ENCODE peak calls at places on chromosomes 3 and 15, in nine cellular contexts. One of them, this sample, is unnamed.

GRCh38 chr3:40714771-40715170 is 190.0 kb downstream of the ZNF621 start:
- DNase-seq in Calu3: no peak
- DNase-seq in hepatocyte: no peak
- DNase-seq in progenitor cell of endocrine pancreas: no peak
- DNase-seq in Peyer's patch: no peak
- DNase-seq in stomach: no peak
- DNase-seq in tibial artery: no peak
- DNase-seq in CD4-positive, alpha-beta T cell: no peak
- DNase-seq in mammary epithelial cell: peak; percentile 60
- DNase-seq in this sample: no peak

GRCh38 chr3:8220291-8220690 is 281.3 kb upstream of the LMCD1 start:
- DNase-seq in Calu3: no peak
- DNase-seq in hepatocyte: no peak
- DNase-seq in progenitor cell of endocrine pancreas: no peak
- DNase-seq in Peyer's patch: no peak
- DNase-seq in stomach: no peak
- DNase-seq in tibial artery: no peak
- DNase-seq in CD4-positive, alpha-beta T cell: no peak
- DNase-seq in mammary epithelial cell: no peak
- DNase-seq in this sample: no peak

GRCh38 chr3:115160295-115160694 is 13.2 kb upstream of the ZBTB20 start:
- DNase-seq in Calu3: no peak
- DNase-seq in hepatocyte: no peak
- DNase-seq in progenitor cell of endocrine pancreas: no peak
- DNase-seq in Peyer's patch: no peak
- DNase-seq in stomach: no peak
- DNase-seq in tibial artery: no peak
- DNase-seq in CD4-positive, alpha-beta T cell: no peak
- DNase-seq in mammary epithelial cell: no peak
- DNase-seq in this sample: no peak

GRCh38 chr15:45134682-45135604 is 5.1 kb downstream of the DUOX1 start:
- DNase-seq in Calu3: peak; percentile 46
- DNase-seq in hepatocyte: peak; percentile 58
- DNase-seq in progenitor cell of endocrine pancreas: peak; percentile 34
- DNase-seq in Peyer's patch: no peak
- DNase-seq in stomach: peak; percentile 57
- DNase-seq in tibial artery: no peak
- DNase-seq in CD4-positive, alpha-beta T cell: no peak
- DNase-seq in mammary epithelial cell: no peak
- DNase-seq in this sample: no peak

GRCh38 chr15:66966256-66966655 is 99.1 kb upstream of the SMAD3 start:
- DNase-seq in Calu3: no peak
- DNase-seq in hepatocyte: no peak
- DNase-seq in progenitor cell of endocrine pancreas: no peak
- DNase-seq in Peyer's patch: no peak
- DNase-seq in stomach: no peak
- DNase-seq in tibial artery: no peak
- DNase-seq in CD4-positive, alpha-beta T cell: no peak
- DNase-seq in mammary epithelial cell: no peak
- DNase-seq in this sample: no peak

GRCh38 chr3:61371123-61371522 is 119.9 kb upstream of the FHIT start:
- DNase-seq in Calu3: no peak
- DNase-seq in hepatocyte: peak; percentile 15
- DNase-seq in progenitor cell of endocrine pancreas: no peak
- DNase-seq in Peyer's patch: no peak
- DNase-seq in stomach: no peak
- DNase-seq in tibial artery: no peak
- DNase-seq in CD4-positive, alpha-beta T cell: no peak
- DNase-seq in mammary epithelial cell: no peak
- DNase-seq in this sample: no peak

GRCh38 chr15:75027551-75027950 is 4.2 kb downstream of the PPCDC start:
- DNase-seq in Calu3: no peak
- DNase-seq in hepatocyte: no peak
- DNase-seq in progenitor cell of endocrine pancreas: no peak
- DNase-seq in Peyer's patch: no peak
- DNase-seq in stomach: peak; percentile 28
- DNase-seq in tibial artery: no peak
- DNase-seq in CD4-positive, alpha-beta T cell: no peak
- DNase-seq in mammary epithelial cell: no peak
- DNase-seq in this sample: no peak

GRCh38 chr15:87570186-87570585 is 686.4 kb downstream of the NTRK3 start:
- DNase-seq in Calu3: no peak
- DNase-seq in hepatocyte: no peak
- DNase-seq in progenitor cell of endocrine pancreas: no peak
- DNase-seq in Peyer's patch: no peak
- DNase-seq in stomach: no peak
- DNase-seq in tibial artery: no peak
- DNase-seq in CD4-positive, alpha-beta T cell: no peak
- DNase-seq in mammary epithelial cell: no peak
- DNase-seq in this sample: no peak

GRCh38 chr3:141108002-141108401 is 56.9 kb downstream of the SPSB4 start:
- DNase-seq in Calu3: no peak
- DNase-seq in hepatocyte: no peak
- DNase-seq in progenitor cell of endocrine pancreas: no peak
- DNase-seq in Peyer's patch: no peak
- DNase-seq in stomach: no peak
- DNase-seq in tibial artery: no peak
- DNase-seq in CD4-positive, alpha-beta T cell: peak; percentile 6
- DNase-seq in mammary epithelial cell: no peak
- DNase-seq in this sample: no peak

GRCh38 chr15:44207643-44208042 is 12.6 kb upstream of the FRMD5 start:
- DNase-seq in Calu3: no peak
- DNase-seq in hepatocyte: no peak
- DNase-seq in progenitor cell of endocrine pancreas: no peak
- DNase-seq in Peyer's patch: no peak
- DNase-seq in stomach: no peak
- DNase-seq in tibial artery: no peak
- DNase-seq in CD4-positive, alpha-beta T cell: no peak
- DNase-seq in mammary epithelial cell: peak; percentile 68
- DNase-seq in this sample: no peak

GRCh38 chr3:57755368-57756021 is 614 bp upstream of the SLMAP start:
- DNase-seq in Calu3: peak; percentile 46
- DNase-seq in hepatocyte: peak; percentile 71
- DNase-seq in progenitor cell of endocrine pancreas: peak; percentile 12
- DNase-seq in Peyer's patch: peak; percentile 54
- DNase-seq in stomach: peak; percentile 55
- DNase-seq in tibial artery: no peak
- DNase-seq in CD4-positive, alpha-beta T cell: peak; percentile 39
- DNase-seq in mammary epithelial cell: peak; percentile 68
- DNase-seq in this sample: no peak

GRCh38 chr3:120274739-120275167 is 10.3 kb downstream of the GPR156 start:
- DNase-seq in Calu3: no peak
- DNase-seq in hepatocyte: no peak
- DNase-seq in progenitor cell of endocrine pancreas: no peak
- DNase-seq in Peyer's patch: no peak
- DNase-seq in stomach: peak; percentile 61
- DNase-seq in tibial artery: no peak
- DNase-seq in CD4-positive, alpha-beta T cell: no peak
- DNase-seq in mammary epithelial cell: no peak
- DNase-seq in this sample: no peak

GRCh38 chr3:98504534-98504933 is 7.1 kb downstream of the OR5K2 start:
- DNase-seq in Calu3: no peak
- DNase-seq in hepatocyte: no peak
- DNase-seq in progenitor cell of endocrine pancreas: no peak
- DNase-seq in Peyer's patch: no peak
- DNase-seq in stomach: no peak
- DNase-seq in tibial artery: no peak
- DNase-seq in CD4-positive, alpha-beta T cell: no peak
- DNase-seq in mammary epithelial cell: no peak
- DNase-seq in this sample: no peak

GRCh38 chr3:59609967-59610366 is 560.1 kb upstream of the CFAP20DC start:
- DNase-seq in Calu3: no peak
- DNase-seq in hepatocyte: no peak
- DNase-seq in progenitor cell of endocrine pancreas: no peak
- DNase-seq in Peyer's patch: no peak
- DNase-seq in stomach: no peak
- DNase-seq in tibial artery: no peak
- DNase-seq in CD4-positive, alpha-beta T cell: no peak
- DNase-seq in mammary epithelial cell: no peak
- DNase-seq in this sample: no peak

GRCh38 chr3:172398484-172398883 is 49.8 kb downstream of the GHSR start:
- DNase-seq in Calu3: no peak
- DNase-seq in hepatocyte: no peak
- DNase-seq in progenitor cell of endocrine pancreas: no peak
- DNase-seq in Peyer's patch: no peak
- DNase-seq in stomach: no peak
- DNase-seq in tibial artery: no peak
- DNase-seq in CD4-positive, alpha-beta T cell: no peak
- DNase-seq in mammary epithelial cell: no peak
- DNase-seq in this sample: no peak

DNA sequence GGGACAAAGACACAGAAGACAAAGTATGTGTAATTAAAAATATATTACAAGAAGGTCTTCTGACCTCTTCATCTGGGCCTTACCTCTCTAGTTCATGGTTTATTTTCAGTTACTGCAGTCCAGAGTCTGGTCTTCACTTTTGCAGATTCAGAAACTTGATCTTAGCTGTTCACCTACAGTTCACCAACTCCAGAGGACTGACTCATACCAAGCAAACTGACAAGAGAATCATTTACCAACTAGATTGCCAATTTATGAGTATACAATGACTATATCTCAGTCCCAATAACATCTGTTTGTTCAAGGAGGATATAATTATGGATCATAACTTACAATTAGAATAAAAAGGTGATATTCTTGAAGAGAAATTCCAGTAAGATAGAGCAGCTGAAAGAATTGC is 9.0 kb downstream of the P2RY1 start:
- DNase-seq in Calu3: no peak
- DNase-seq in hepatocyte: peak; percentile 17
- DNase-seq in progenitor cell of endocrine pancreas: no peak
- DNase-seq in Peyer's patch: no peak
- DNase-seq in stomach: no peak
- DNase-seq in tibial artery: no peak
- DNase-seq in CD4-positive, alpha-beta T cell: no peak
- DNase-seq in mammary epithelial cell: no peak
- DNase-seq in this sample: no peak
- TF ChIP-seq CTCF in Calu3: no peak
- TF ChIP-seq CTCF in hepatocyte: no peak
- TF ChIP-seq CTCF in progenitor cell of endocrine pancreas: no peak
- TF ChIP-seq CTCF in Peyer's patch: no peak
- TF ChIP-seq CTCF in stomach: no peak
- TF ChIP-seq CTCF in tibial artery: no peak
- TF ChIP-seq CTCF in CD4-positive, alpha-beta T cell: no peak
- TF ChIP-seq CTCF in mammary epithelial cell: no peak
- TF ChIP-seq CTCF in this sample: no peak

GRCh38 chr3:52298147-52299098 is 10.8 kb downstream of the GLYCTK start:
- DNase-seq in Calu3: no peak
- DNase-seq in hepatocyte: peak; percentile 79
- DNase-seq in progenitor cell of endocrine pancreas: no peak
- DNase-seq in Peyer's patch: no peak
- DNase-seq in stomach: no peak
- DNase-seq in tibial artery: no peak
- DNase-seq in CD4-positive, alpha-beta T cell: no peak
- DNase-seq in mammary epithelial cell: no peak
- DNase-seq in this sample: no peak

GRCh38 chr3:52301042-52301441 is 13.4 kb downstream of the GLYCTK start:
- DNase-seq in Calu3: no peak
- DNase-seq in hepatocyte: no peak
- DNase-seq in progenitor cell of endocrine pancreas: no peak
- DNase-seq in Peyer's patch: no peak
- DNase-seq in stomach: no peak
- DNase-seq in tibial artery: no peak
- DNase-seq in CD4-positive, alpha-beta T cell: no peak
- DNase-seq in mammary epithelial cell: no peak
- DNase-seq in this sample: no peak

GRCh38 chr3:52297242-52298146 is 9.9 kb downstream of the GLYCTK start:
- DNase-seq in Calu3: no peak
- DNase-seq in hepatocyte: no peak
- DNase-seq in progenitor cell of endocrine pancreas: no peak
- DNase-seq in Peyer's patch: no peak
- DNase-seq in stomach: no peak
- DNase-seq in tibial artery: no peak
- DNase-seq in CD4-positive, alpha-beta T cell: no peak
- DNase-seq in mammary epithelial cell: no peak
- DNase-seq in this sample: no peak

GRCh38 chr3:52299247-52299657 is 11.6 kb downstream of the GLYCTK start:
- DNase-seq in Calu3: no peak
- DNase-seq in hepatocyte: no peak
- DNase-seq in progenitor cell of endocrine pancreas: no peak
- DNase-seq in Peyer's patch: no peak
- DNase-seq in stomach: no peak
- DNase-seq in tibial artery: no peak
- DNase-seq in CD4-positive, alpha-beta T cell: no peak
- DNase-seq in mammary epithelial cell: no peak
- DNase-seq in this sample: no peak

GRCh38 chr3:52299815-52300611 is 12.4 kb downstream of the GLYCTK start:
- DNase-seq in Calu3: no peak
- DNase-seq in hepatocyte: peak; percentile 84
- DNase-seq in progenitor cell of endocrine pancreas: no peak
- DNase-seq in Peyer's patch: peak; percentile 66
- DNase-seq in stomach: peak; percentile 62
- DNase-seq in tibial artery: no peak
- DNase-seq in CD4-positive, alpha-beta T cell: no peak
- DNase-seq in mammary epithelial cell: peak; percentile 29
- DNase-seq in this sample: no peak
- TF ChIP-seq CTCF in Calu3: no peak
- TF ChIP-seq CTCF in hepatocyte: peak; percentile 38
- TF ChIP-seq CTCF in progenitor cell of endocrine pancreas: peak; percentile 15
- TF ChIP-seq CTCF in Peyer's patch: peak; percentile 29
- TF ChIP-seq CTCF in stomach: peak; percentile 19
- TF ChIP-seq CTCF in tibial artery: no peak
- TF ChIP-seq CTCF in CD4-positive, alpha-beta T cell: no peak
- TF ChIP-seq CTCF in mammary epithelial cell: no peak
- TF ChIP-seq CTCF in this sample: peak; percentile 10

GRCh38 chr15:42137461-42138261 is 18.8 kb downstream of the PLA2G4F start:
- DNase-seq in Calu3: peak; percentile 13
- DNase-seq in hepatocyte: peak; percentile 69
- DNase-seq in progenitor cell of endocrine pancreas: no peak
- DNase-seq in Peyer's patch: no peak
- DNase-seq in stomach: peak; percentile 25
- DNase-seq in tibial artery: peak; percentile 34
- DNase-seq in CD4-positive, alpha-beta T cell: peak; percentile 27
- DNase-seq in mammary epithelial cell: peak; percentile 40
- DNase-seq in this sample: no peak
- TF ChIP-seq CTCF in Calu3: no peak
- TF ChIP-seq CTCF in hepatocyte: peak; percentile 60
- TF ChIP-seq CTCF in progenitor cell of endocrine pancreas: peak; percentile 54
- TF ChIP-seq CTCF in Peyer's patch: no peak
- TF ChIP-seq CTCF in stomach: peak; percentile 59
- TF ChIP-seq CTCF in tibial artery: peak; percentile 36
- TF ChIP-seq CTCF in CD4-positive, alpha-beta T cell: peak; percentile 68
- TF ChIP-seq CTCF in mammary epithelial cell: peak; percentile 53
- TF ChIP-seq CTCF in this sample: peak; percentile 70

DNA sequence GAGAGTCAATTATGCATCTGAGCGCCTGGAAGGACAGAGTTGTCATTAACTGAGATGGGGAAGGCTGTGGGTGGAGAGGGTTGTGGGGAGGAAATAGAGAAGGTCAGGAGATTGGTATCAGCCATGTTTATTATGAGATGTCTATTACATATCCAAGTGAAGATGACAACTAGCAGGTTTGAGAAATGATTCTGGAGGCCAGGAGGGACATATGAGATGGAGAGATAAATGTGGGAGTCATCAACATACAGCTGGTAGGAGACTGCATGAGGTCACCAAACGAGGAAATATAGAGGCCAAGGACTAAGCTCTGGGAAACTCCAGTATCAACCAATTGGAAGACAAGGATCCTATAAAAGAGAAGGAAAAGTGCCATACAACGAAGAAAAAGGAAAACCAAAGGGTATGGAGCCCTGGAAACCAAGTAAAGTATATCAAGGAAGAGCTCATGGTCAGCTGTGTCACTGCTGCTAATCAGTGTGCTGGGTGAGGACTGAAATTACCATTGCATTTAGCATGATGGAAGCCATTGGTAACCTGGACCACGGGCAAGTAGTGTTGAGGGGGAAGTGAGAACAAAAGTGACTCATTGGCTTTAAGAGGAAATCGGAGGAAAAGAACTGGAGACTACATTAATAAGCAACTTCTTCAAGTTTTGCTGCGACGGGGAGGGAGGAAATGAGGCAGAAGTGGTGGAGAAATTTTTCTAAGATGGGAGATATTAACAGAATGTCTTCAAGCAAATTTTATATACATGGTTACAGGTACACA is 14.0 kb upstream of the UACA start:
- DNase-seq in Calu3: no peak
- DNase-seq in hepatocyte: no peak
- DNase-seq in progenitor cell of endocrine pancreas: no peak
- DNase-seq in Peyer's patch: no peak
- DNase-seq in stomach: no peak
- DNase-seq in tibial artery: no peak
- DNase-seq in CD4-positive, alpha-beta T cell: no peak
- DNase-seq in mammary epithelial cell: no peak
- DNase-seq in this sample: no peak
- TF ChIP-seq CTCF in Calu3: no peak
- TF ChIP-seq CTCF in hepatocyte: no peak
- TF ChIP-seq CTCF in progenitor cell of endocrine pancreas: no peak
- TF ChIP-seq CTCF in Peyer's patch: no peak
- TF ChIP-seq CTCF in stomach: no peak
- TF ChIP-seq CTCF in tibial artery: no peak
- TF ChIP-seq CTCF in CD4-positive, alpha-beta T cell: no peak
- TF ChIP-seq CTCF in mammary epithelial cell: no peak
- TF ChIP-seq CTCF in this sample: no peak